ENCODE peak calls at places on chromosome 16, in five cellular contexts. F is AG20443, Q is cardiac septum, O is NCI-H446 treated with DMSO at 0.1 percent for 48 hours, J is T-helper 1 cell. D is an unnamed sample.

GRCh38 chr16:2973081-2973480 is 3.9 kb downstream of the PAQR4 start:
- DNase-seq in Q (no peak), F (no peak), O (peak), J (no peak), D (no peak)

GRCh38 chr16:8866118-8866883 is 2.5 kb downstream of the CARHSP1 start:
- DNase-seq in O (no peak), Q (no peak), F (peak), J (no peak), D (no peak)

GRCh38 chr16:63618896-63619295 is 1503.0 kb downstream of the CDH11 start:
- DNase-seq in Q (no peak), J (no peak), O (no peak), F (no peak), D (no peak)

GRCh38 chr16:4529085-4530060 is 9.2 kb downstream of the CDIP1 start:
- DNase-seq in Q (no peak), O (no peak), J (no peak), F (no peak), D (peak)

GRCh38 chr16:27222499-27223225 is 19.3 kb downstream of the KDM8 start:
- DNase-seq in Q (no peak), J (no peak), O (peak), F (peak), D (peak)

GRCh38 chr16:8626946-8627345 is 5.4 kb downstream of the METTL22 start:
- DNase-seq in J (no peak), Q (no peak), O (no peak), F (no peak), D (no peak)

GRCh38 chr16:10616395-10616743 is 36.0 kb upstream of the EMP2 start:
- DNase-seq in Q (no peak), J (no peak), O (no peak), F (no peak), D (no peak)

GRCh38 chr16:54654429-54654828 is 276.2 kb upstream of the IRX5 start:
- DNase-seq in J (no peak), O (no peak), Q (no peak), F (no peak), D (no peak)

GRCh38 chr16:62064173-62064572 is 27.9 kb upstream of the CDH8 start:
- DNase-seq in Q (no peak), F (no peak), O (no peak), J (no peak), D (no peak)

D was measured in iris pigment epithelial cell.